ENCODE peak calls at places on chromosomes 12 and 14, in nine cellular contexts. C is astrocyte of the spinal cord; Q is HS-27A; A is activated T-cell treated with anti-CD3 and anti-CD28 coated beads, Interleukin-2, amount 50 U/mL, for 4 hours; X is T47D; T is posterior cingulate gyrus; S is COLO829; Z is T-helper 9 cell; G is H7. P is an unnamed sample.

GRCh38 chr12:101823891-101824290 is 6.9 kb downstream of the GNPTAB start:
- DNase-seq in C (no peak), Q (no peak), A (peak), X (peak), T (no peak), S (peak), Z (peak), G (peak), P (peak)

GRCh38 chr12:106629797-106630669 is 47.2 kb downstream of the RFX4 start:
- DNase-seq in C (peak), Q (peak), A (no peak), X (no peak), T (no peak), S (no peak), Z (no peak), G (no peak), P (no peak)

GRCh38 chr12:120588948-120589930 is 8.0 kb upstream of the POP5 start:
- DNase-seq in C (no peak), Q (no peak), A (no peak), X (peak), T (peak), S (no peak), Z (no peak), G (no peak), P (no peak)

GRCh38 chr12:13210543-13211190 is 14.1 kb downstream of the EMP1 start:
- DNase-seq in C (no peak), Q (no peak), A (no peak), X (no peak), T (no peak), S (no peak), Z (no peak), G (no peak), P (no peak)

GRCh38 chr14:24157331-24157730 is 3.7 kb upstream of the IRF9 start:
- DNase-seq in C (no peak), Q (no peak), A (no peak), X (no peak), T (peak), S (no peak), Z (no peak), G (no peak), P (no peak)

GRCh38 chr14:92958373-92959188 is 35.6 kb downstream of the CHGA start:
- DNase-seq in C (no peak), Q (no peak), A (no peak), X (no peak), T (peak), S (peak), Z (no peak), G (no peak), P (no peak)

GRCh38 chr12:102535306-102535705 is 54.9 kb upstream of the IGF1 start:
- DNase-seq in C (no peak), Q (no peak), A (no peak), X (no peak), T (peak), S (no peak), Z (no peak), G (peak), P (no peak)

GRCh38 chr12:13193403-13194100 is 3.0 kb upstream of the EMP1 start:
- DNase-seq in C (no peak), Q (no peak), A (no peak), X (no peak), T (no peak), S (no peak), Z (no peak), G (no peak), P (no peak)

GRCh38 chr12:70267550-70267949 is 24.3 kb downstream of the CNOT2 start:
- DNase-seq in C (peak), Q (no peak), A (no peak), X (no peak), T (no peak), S (no peak), Z (no peak), G (no peak), P (no peak)

GRCh38 chr14:75648066-75648838 is 12.4 kb downstream of the ERG28 start:
- DNase-seq in C (peak), Q (peak), A (no peak), X (peak), T (no peak), S (no peak), Z (no peak), G (no peak), P (no peak)

GRCh38 chr12:10940389-10940788 is 1.3 kb upstream of the TAS2R14 start:
- DNase-seq in C (peak), Q (peak), A (no peak), X (no peak), T (no peak), S (no peak), Z (no peak), G (no peak), P (no peak)

GRCh38 chr12:41011939-41012338 is 176.2 kb upstream of the PDZRN4 start:
- DNase-seq in C (no peak), Q (no peak), A (no peak), X (peak), T (no peak), S (peak), Z (no peak), G (no peak), P (no peak)

GRCh38 chr12:107402041-107403022 is 283.3 kb upstream of the PWP1 start:
- DNase-seq in C (peak), Q (no peak), A (peak), X (peak), T (peak), S (peak), Z (peak), G (peak), P (peak)

GRCh38 chr14:51297066-51297465 is 57.0 kb downstream of the TMX1 start:
- DNase-seq in C (no peak), Q (no peak), A (no peak), X (no peak), T (no peak), S (no peak), Z (no peak), G (no peak), P (no peak)

GRCh38 chr12:5492562-5492961 is 60.7 kb downstream of the NTF3 start:
- DNase-seq in C (no peak), Q (no peak), A (no peak), X (no peak), T (no peak), S (no peak), Z (no peak), G (no peak), P (no peak)

GRCh38 chr12:9509464-9510166 is 98.1 kb downstream of the KLRB1 start:
- DNase-seq in C (peak), Q (no peak), A (no peak), X (no peak), T (no peak), S (no peak), Z (no peak), G (no peak), P (no peak)

GRCh38 chr12:5514016-5514415 is 82.1 kb downstream of the NTF3 start:
- DNase-seq in C (no peak), Q (no peak), A (no peak), X (no peak), T (no peak), S (no peak), Z (no peak), G (no peak), P (no peak)

GRCh38 chr12:104167519-104168458 is 29.8 kb upstream of the NFYB start:
- DNase-seq in C (no peak), Q (no peak), A (no peak), X (peak), T (no peak), S (no peak), Z (no peak), G (no peak), P (no peak)